ENCODE peak calls at places on chromosomes 7 and 10, in eight cellular contexts. D, B, M, Z, W, S, V and N are unnamed samples.

GRCh38 chr7:45710271-45711160 is 136.3 kb downstream of the ADCY1 start:
- DNase-seq in S (no peak), B (no peak), D (no peak), W (no peak), V (no peak), Z (no peak), M (no peak), N (no peak)

GRCh38 chr7:149776305-149776704 is 2.9 kb upstream of the ZNF467 start:
- DNase-seq in Z (no peak), B (peak), D (peak), M (no peak), S (no peak), W (no peak), V (no peak), N (peak)

GRCh38 chr7:132611056-132611455 is 34.8 kb upstream of the PLXNA4 start:
- DNase-seq in V (no peak), D (no peak), B (no peak), S (no peak), M (no peak), Z (no peak), W (no peak), N (no peak)

GRCh38 chr10:95840121-95840520 is 67.7 kb upstream of the CC2D2B start:
- DNase-seq in D (peak), Z (no peak), B (no peak), M (no peak), V (no peak), S (no peak), W (no peak), N (no peak)

GRCh38 chr10:49398000-49398861 is 2.3 kb upstream of the DRGX start:
- DNase-seq in B (peak), M (peak), D (peak), W (peak), Z (no peak), S (no peak), V (no peak), N (no peak)

GRCh38 chr10:30396708-30397107 is 37.3 kb upstream of the MAP3K8 start:
- DNase-seq in M (no peak), W (no peak), B (no peak), S (no peak), D (no peak), V (no peak), Z (no peak), N (no peak)

GRCh38 chr10:100744136-100744979 is 1.0 kb upstream of the PAX2 start:
- DNase-seq in W (peak), D (no peak), V (no peak), Z (no peak), M (no peak), B (peak), S (no peak), N (no peak)

GRCh38 chr7:80721880-80722595 is 83.6 kb downstream of the CD36 start:
- DNase-seq in D (peak), S (no peak), W (no peak), M (no peak), B (peak), Z (peak), V (no peak), N (no peak)

GRCh38 chr7:50641442-50642405 is 76.5 kb upstream of the DDC start:
- DNase-seq in W (no peak), V (peak), S (no peak), M (no peak), Z (no peak), B (no peak), D (no peak), N (no peak)

GRCh38 chr10:16828731-16829175 is 11.5 kb upstream of the RSU1 start:
- DNase-seq in V (no peak), D (peak), S (no peak), Z (peak), B (no peak), M (no peak), W (no peak), N (no peak)

GRCh38 chr7:80630611-80631010 is 7.8 kb upstream of the CD36 start:
- DNase-seq in B (no peak), M (no peak), D (peak), W (no peak), V (no peak), Z (no peak), S (no peak), N (no peak)

GRCh38 chr7:27424231-27424630 is 181.6 kb downstream of the EVX1 start:
- DNase-seq in W (no peak), Z (no peak), S (no peak), M (no peak), B (no peak), V (no peak), D (no peak), N (no peak)

GRCh38 chr7:136245327-136246004 is 268.3 kb upstream of the MTPN start:
- DNase-seq in D (no peak), W (no peak), M (no peak), V (no peak), Z (no peak), B (no peak), S (no peak), N (no peak)

GRCh38 chr7:55131421-55131929 is 112.7 kb downstream of the EGFR start:
- DNase-seq in S (no peak), W (no peak), Z (no peak), V (no peak), M (no peak), D (no peak), B (no peak), N (no peak)

GRCh38 chr10:132204781-132205473 is 18.2 kb downstream of the DPYSL4 start:
- DNase-seq in M (no peak), Z (no peak), V (no peak), W (no peak), S (no peak), B (no peak), D (no peak), N (no peak)

GRCh38 chr7:150406311-150406564 is 27.1 kb downstream of the ZNF775 start:
- DNase-seq in W (no peak), M (no peak), S (no peak), V (no peak), B (no peak), Z (no peak), D (no peak), N (no peak)